ENCODE peak calls at places on chromosomes 4 and X, in seven cellular contexts. Y, O, S, L, J, V and H are unnamed samples.

GRCh38 chrX:98407526-98408049 is 1523.9 kb downstream of the RPA4 start:
- DNase-seq in Y (no peak), O (no peak), S (no peak), L (no peak), J (no peak), V (no peak), H (no peak)

GRCh38 chrX:139187738-139188137 is 342.8 kb upstream of the F9 start:
- DNase-seq in Y (no peak), O (no peak), S (no peak), L (no peak), J (no peak), V (no peak), H (no peak)

GRCh38 chrX:130083656-130084382 is 26.5 kb downstream of the ELF4 start:
- DNase-seq in Y (no peak), O (no peak), S (no peak), L (no peak), J (peak), V (no peak), H (no peak)

GRCh38 chrX:68685722-68686683 is 38.5 kb downstream of the STARD8 start:
- DNase-seq in Y (no peak), O (no peak), S (peak), L (no peak), J (peak), V (no peak), H (no peak)

GRCh38 chr4:122662701-122663100 is 41.8 kb upstream of the IL21 start:
- DNase-seq in Y (no peak), O (no peak), S (no peak), L (no peak), J (no peak), V (no peak), H (no peak)

GRCh38 chr4:110249687-110250387 is 51.4 kb upstream of the ELOVL6 start:
- DNase-seq in Y (no peak), O (no peak), S (no peak), L (no peak), J (no peak), V (no peak), H (no peak)

GRCh38 chr4:92501456-92501855 is 197.7 kb downstream of the GRID2 start:
- DNase-seq in Y (no peak), O (no peak), S (no peak), L (no peak), J (no peak), V (no peak), H (no peak)

GRCh38 chrX:57177070-57177469 is 39.9 kb upstream of the SPIN2A start:
- DNase-seq in Y (no peak), O (no peak), S (no peak), L (no peak), J (no peak), V (no peak), H (no peak)

DNA sequence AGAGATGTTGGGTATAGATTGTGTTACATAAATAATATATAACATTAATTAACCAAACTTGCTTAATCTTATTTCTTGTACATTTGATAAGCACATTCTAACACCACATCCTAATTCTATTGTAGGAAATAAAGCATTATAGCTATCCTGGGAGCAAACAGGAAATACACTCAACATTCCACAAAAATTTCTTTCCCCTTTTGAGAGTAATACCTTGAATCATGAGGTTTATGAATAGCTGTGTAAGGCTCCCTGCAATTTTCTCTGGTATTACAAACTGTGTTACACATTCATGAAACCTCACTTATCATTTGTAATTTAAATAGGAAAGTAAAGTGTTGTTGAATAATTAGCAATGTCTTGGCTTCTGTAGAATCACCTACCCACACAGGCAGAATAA is 95.1 kb downstream of the TMEM47 start:
- DNase-seq in Y (no peak), O (no peak), S (no peak), L (no peak), J (no peak), V (no peak), H (no peak)
- H3K4me3 ChIP-seq in Y (no peak), O (no peak), S (no peak), L (no peak), J (no peak), V (no peak), H (no peak)

DNA sequence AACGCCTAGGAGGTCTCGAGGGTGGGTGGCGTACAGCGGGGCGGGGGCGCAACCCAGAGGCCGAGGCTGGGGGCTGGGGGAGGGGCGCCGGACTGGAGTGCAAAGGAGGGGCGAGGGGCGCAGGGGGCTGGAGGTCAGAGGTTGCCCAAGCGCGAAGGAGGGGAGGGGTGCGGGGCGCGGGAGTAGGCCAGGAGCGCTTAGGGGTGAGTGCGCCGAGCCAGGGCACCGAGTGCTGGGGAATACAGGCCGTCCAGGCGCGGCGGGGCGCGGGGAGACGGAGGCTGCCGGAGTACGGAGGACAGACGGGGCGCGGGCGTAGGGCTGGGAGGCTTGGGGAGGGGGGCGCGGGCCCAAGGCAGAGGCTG is 318 bp downstream of the GYG2 start:
- DNase-seq in Y (peak), O (no peak), S (no peak), L (no peak), J (peak), V (no peak), H (peak)
- H3K4me3 ChIP-seq in Y (peak), O (peak), S (no peak), L (peak), J (peak), V (peak), H (peak)

GRCh38 chrX:25072247-25072646 is 56.5 kb upstream of the ARX start:
- DNase-seq in Y (no peak), O (no peak), S (no peak), L (no peak), J (no peak), V (no peak), H (no peak)
- H3K4me3 ChIP-seq in Y (no peak), O (no peak), S (no peak), L (no peak), J (no peak), V (no peak), H (no peak)

DNA sequence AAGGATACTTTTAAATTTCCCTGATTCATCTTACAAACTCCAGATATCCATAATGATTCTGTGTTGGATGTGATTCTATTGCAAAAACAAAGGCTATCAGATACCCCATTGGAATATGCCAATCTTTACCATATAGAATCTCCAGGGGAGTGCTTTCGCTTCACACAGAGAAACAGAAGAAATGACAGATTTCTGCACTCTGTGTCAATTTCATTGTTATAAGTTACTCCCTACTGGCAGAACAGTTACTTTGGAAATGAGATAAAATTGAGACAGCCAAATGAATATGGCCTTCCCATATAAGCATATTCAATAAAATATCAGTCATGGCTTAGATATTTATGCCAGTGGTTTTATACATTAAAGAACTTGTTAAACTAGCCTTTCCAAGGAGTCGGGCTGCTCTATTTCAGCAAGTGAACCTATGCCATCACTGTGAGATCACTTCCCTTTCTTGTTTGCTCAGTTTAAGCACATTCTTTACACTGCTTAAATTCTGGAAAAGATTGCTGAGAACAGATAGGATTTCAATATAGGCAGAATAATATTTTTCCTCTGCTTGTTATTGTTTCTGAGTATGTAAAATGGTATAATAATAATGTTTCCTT is 127.5 kb upstream of the ANXA10 start:
- DNase-seq in Y (no peak), O (no peak), S (no peak), L (no peak), J (no peak), V (no peak), H (no peak)
- H3K4me3 ChIP-seq in Y (no peak), O (no peak), S (no peak), L (no peak), J (no peak), V (no peak), H (no peak)

DNA sequence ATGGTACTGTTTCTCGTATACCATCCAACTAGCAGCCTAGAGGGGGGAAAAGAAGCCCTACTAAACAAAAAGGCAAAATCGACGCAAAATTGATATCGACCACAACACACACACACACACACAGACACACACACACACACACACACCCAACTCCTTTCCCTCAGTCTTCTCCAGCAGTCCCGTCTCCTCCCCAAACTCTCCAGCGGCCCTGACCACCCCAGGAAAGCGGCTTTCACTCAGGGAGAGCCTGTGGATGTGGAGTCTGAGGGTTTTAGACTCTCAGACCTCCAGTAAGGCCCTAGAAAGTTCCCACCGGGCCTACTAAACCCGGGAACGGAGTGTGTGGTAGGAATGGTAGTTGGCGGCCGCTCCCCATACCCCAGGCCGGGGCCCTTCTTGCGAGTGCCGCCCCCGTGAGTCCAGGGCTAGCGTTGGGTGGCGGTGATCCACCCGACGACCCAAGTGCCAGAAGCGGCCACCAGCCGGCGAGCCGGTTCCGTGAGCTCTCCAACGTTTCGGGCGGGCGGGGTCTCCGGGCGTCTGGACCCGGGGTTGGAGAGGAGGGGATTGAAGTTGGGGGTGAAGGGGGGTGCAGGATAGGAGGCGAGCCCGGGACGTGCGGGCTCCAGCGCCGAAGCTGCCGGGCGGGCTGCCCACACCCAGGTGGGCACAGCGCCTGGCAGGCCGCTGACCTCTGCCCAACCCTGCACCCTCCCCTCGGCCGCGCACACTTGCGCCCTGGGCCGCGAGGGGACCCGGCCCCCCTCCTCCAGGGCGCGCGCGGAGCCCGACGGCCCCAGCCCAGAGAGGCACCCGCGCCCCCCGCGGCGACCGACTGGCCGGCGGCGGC is 13.7 kb downstream of the ARX start:
- DNase-seq in Y (no peak), O (no peak), S (no peak), L (no peak), J (peak), V (no peak), H (no peak)
- H3K4me3 ChIP-seq in Y (no peak), O (no peak), S (no peak), L (no peak), J (no peak), V (no peak), H (no peak)

GRCh38 chr4:186158021-186158859 is 33.1 kb upstream of the CYP4V2 start:
- DNase-seq in Y (no peak), O (no peak), S (no peak), L (no peak), J (peak), V (no peak), H (no peak)
- H3K4me3 ChIP-seq in Y (no peak), O (no peak), S (no peak), L (no peak), J (no peak), V (peak), H (no peak)

DNA sequence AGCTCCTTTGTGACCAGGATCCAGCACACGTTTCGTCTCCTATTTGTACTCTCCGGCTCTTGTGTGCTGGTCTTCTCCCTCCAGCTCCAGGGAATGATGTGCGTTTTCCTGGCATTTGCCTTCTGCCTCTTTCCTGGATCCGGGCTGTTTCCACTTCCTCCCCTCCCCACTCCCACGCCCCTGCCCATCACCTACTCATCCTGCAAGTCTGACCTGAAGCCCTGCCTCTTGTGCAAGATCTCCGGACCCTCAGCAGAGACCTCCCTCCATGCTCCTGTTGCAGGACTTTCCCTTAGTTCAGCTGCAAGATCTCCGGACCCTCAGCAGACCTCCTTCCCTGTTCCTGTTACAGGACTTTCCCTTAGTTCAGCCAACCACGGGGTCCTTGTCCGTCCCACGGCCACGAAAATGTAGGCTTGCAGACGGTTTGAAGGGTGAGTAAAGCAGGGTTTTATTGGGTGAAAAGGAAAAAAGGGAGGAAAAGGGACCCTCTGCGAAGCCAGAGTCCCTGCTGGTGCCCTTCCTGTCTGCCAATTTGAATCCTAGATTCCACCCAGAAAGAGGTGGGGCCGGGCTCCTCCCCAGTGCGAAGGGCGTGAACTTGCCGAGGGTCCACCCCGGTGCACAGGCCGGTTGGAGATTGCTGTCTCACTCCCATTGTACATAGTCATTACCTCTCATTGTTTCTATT is 74.4 kb upstream of the IRF2 start:
- DNase-seq in Y (no peak), O (no peak), S (no peak), L (no peak), J (no peak), V (peak), H (peak)
- H3K4me3 ChIP-seq in Y (no peak), O (no peak), S (no peak), L (peak), J (peak), V (peak), H (peak)

GRCh38 chrX:35244088-35244741 is 301.6 kb downstream of the FAM47B start:
- DNase-seq in Y (no peak), O (no peak), S (no peak), L (no peak), J (no peak), V (no peak), H (no peak)

DNA sequence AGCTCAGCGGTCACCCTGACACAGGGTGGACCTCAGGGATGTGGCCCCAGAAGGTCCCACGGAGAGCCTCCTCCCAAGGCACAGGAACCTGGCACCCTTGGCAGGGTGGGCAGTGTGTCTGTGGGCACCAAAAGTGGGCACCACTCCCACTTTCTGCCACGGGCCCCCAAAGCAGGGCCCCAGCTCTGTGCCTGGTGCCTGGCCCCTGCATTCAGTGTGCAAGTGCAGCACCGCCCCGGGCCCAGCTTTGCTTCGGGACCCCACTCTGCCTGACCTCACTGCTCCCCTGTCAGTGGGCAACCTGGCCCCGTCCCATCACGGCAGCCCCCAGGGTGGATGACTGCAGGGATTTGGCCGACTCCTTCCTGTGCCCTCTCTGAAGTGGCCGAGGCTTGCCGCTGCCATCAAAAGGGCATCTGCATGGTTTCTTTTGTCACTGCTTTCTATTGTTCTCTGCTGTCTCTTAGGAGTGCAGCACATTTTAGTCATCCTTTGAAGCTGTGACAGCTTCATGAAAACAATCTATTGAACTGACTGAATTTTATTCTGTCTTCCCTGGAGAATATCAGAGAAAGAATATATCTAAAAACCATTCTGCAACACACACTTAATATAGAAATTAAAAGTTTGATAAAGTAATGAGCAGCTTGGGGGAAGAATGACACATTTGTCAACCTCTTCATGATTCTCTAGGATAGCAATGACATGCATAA is 302.4 kb downstream of the FAM47B start:
- DNase-seq in Y (no peak), O (no peak), S (no peak), L (no peak), J (no peak), V (no peak), H (no peak)
- H3K4me3 ChIP-seq in Y (no peak), O (no peak), S (no peak), L (no peak), J (no peak), V (no peak), H (no peak)